ENCODE peak calls at places on chromosomes 7 and 10, in seven cellular contexts. One of them, this sample, is unnamed.

GRCh38 chr7:13778967-13779366 is 210.5 kb downstream of the ETV1 start:
- DNase-seq in testis: no peak
- DNase-seq in LoVo: no peak
- DNase-seq in Caki2: no peak
- DNase-seq in nucleus accumbens: no peak
- DNase-seq in stimulated activated naive B cell treated with anti-CD40 and anti-IgM and Interleukin-4, amounts not matched to agents 10 μg/mL and 1 μg/mL and 100 μg/mL, for 72 hours: no peak
- DNase-seq in T-helper 9 cell: no peak
- DNase-seq in this sample: no peak

GRCh38 chr10:99593312-99593711 is 26.9 kb downstream of the SLC25A28 start:
- DNase-seq in testis: no peak
- DNase-seq in LoVo: peak; percentile 92
- DNase-seq in Caki2: peak; percentile 43
- DNase-seq in nucleus accumbens: no peak
- DNase-seq in stimulated activated naive B cell treated with anti-CD40 and anti-IgM and Interleukin-4, amounts not matched to agents 10 μg/mL and 1 μg/mL and 100 μg/mL, for 72 hours: no peak
- DNase-seq in T-helper 9 cell: no peak
- DNase-seq in this sample: no peak

GRCh38 chr7:96901822-96902412 is 103.4 kb upstream of the DLX6 start:
- DNase-seq in testis: no peak
- DNase-seq in LoVo: no peak
- DNase-seq in Caki2: no peak
- DNase-seq in nucleus accumbens: no peak
- DNase-seq in stimulated activated naive B cell treated with anti-CD40 and anti-IgM and Interleukin-4, amounts not matched to agents 10 μg/mL and 1 μg/mL and 100 μg/mL, for 72 hours: no peak
- DNase-seq in T-helper 9 cell: no peak
- DNase-seq in this sample: no peak

GRCh38 chr7:2717293-2717904 is 29.4 kb downstream of the AMZ1 start:
- DNase-seq in testis: peak; percentile 65
- DNase-seq in LoVo: no peak
- DNase-seq in Caki2: no peak
- DNase-seq in nucleus accumbens: no peak
- DNase-seq in stimulated activated naive B cell treated with anti-CD40 and anti-IgM and Interleukin-4, amounts not matched to agents 10 μg/mL and 1 μg/mL and 100 μg/mL, for 72 hours: no peak
- DNase-seq in T-helper 9 cell: no peak
- DNase-seq in this sample: no peak

GRCh38 chr7:66344166-66344565 is 139.0 kb downstream of the TPST1 start:
- DNase-seq in testis: no peak
- DNase-seq in LoVo: no peak
- DNase-seq in Caki2: no peak
- DNase-seq in nucleus accumbens: no peak
- DNase-seq in stimulated activated naive B cell treated with anti-CD40 and anti-IgM and Interleukin-4, amounts not matched to agents 10 μg/mL and 1 μg/mL and 100 μg/mL, for 72 hours: no peak
- DNase-seq in T-helper 9 cell: no peak
- DNase-seq in this sample: no peak

GRCh38 chr7:32879460-32879859 is 12.1 kb downstream of the KBTBD2 start:
- DNase-seq in testis: no peak
- DNase-seq in LoVo: no peak
- DNase-seq in Caki2: peak; percentile 34
- DNase-seq in nucleus accumbens: no peak
- DNase-seq in stimulated activated naive B cell treated with anti-CD40 and anti-IgM and Interleukin-4, amounts not matched to agents 10 μg/mL and 1 μg/mL and 100 μg/mL, for 72 hours: no peak
- DNase-seq in T-helper 9 cell: no peak
- DNase-seq in this sample: no peak

GRCh38 chr7:157464971-157465481 is 128.2 kb downstream of the DNAJB6 start:
- DNase-seq in testis: no peak
- DNase-seq in LoVo: no peak
- DNase-seq in Caki2: no peak
- DNase-seq in nucleus accumbens: no peak
- DNase-seq in stimulated activated naive B cell treated with anti-CD40 and anti-IgM and Interleukin-4, amounts not matched to agents 10 μg/mL and 1 μg/mL and 100 μg/mL, for 72 hours: no peak
- DNase-seq in T-helper 9 cell: no peak
- DNase-seq in this sample: no peak

GRCh38 chr7:25930492-25931048 is 221.4 kb upstream of the NFE2L3 start:
- DNase-seq in testis: no peak
- DNase-seq in LoVo: no peak
- DNase-seq in Caki2: no peak
- DNase-seq in nucleus accumbens: no peak
- DNase-seq in stimulated activated naive B cell treated with anti-CD40 and anti-IgM and Interleukin-4, amounts not matched to agents 10 μg/mL and 1 μg/mL and 100 μg/mL, for 72 hours: no peak
- DNase-seq in T-helper 9 cell: no peak
- DNase-seq in this sample: no peak

GRCh38 chr10:73556855-73557254 is 34.3 kb downstream of the USP54 start:
- DNase-seq in testis: no peak
- DNase-seq in LoVo: no peak
- DNase-seq in Caki2: no peak
- DNase-seq in nucleus accumbens: no peak
- DNase-seq in stimulated activated naive B cell treated with anti-CD40 and anti-IgM and Interleukin-4, amounts not matched to agents 10 μg/mL and 1 μg/mL and 100 μg/mL, for 72 hours: no peak
- DNase-seq in T-helper 9 cell: no peak
- DNase-seq in this sample: no peak

GRCh38 chr7:20545016-20545415 is 70.5 kb upstream of the ABCB5 start:
- DNase-seq in testis: no peak
- DNase-seq in LoVo: no peak
- DNase-seq in Caki2: no peak
- DNase-seq in nucleus accumbens: no peak
- DNase-seq in stimulated activated naive B cell treated with anti-CD40 and anti-IgM and Interleukin-4, amounts not matched to agents 10 μg/mL and 1 μg/mL and 100 μg/mL, for 72 hours: no peak
- DNase-seq in T-helper 9 cell: no peak
- DNase-seq in this sample: no peak

GRCh38 chr10:23368816-23369640 is 24.4 kb upstream of the C10orf67 start:
- DNase-seq in testis: no peak
- DNase-seq in LoVo: no peak
- DNase-seq in Caki2: no peak
- DNase-seq in nucleus accumbens: no peak
- DNase-seq in stimulated activated naive B cell treated with anti-CD40 and anti-IgM and Interleukin-4, amounts not matched to agents 10 μg/mL and 1 μg/mL and 100 μg/mL, for 72 hours: no peak
- DNase-seq in T-helper 9 cell: no peak
- DNase-seq in this sample: peak; percentile 16

GRCh38 chr7:131094685-131095084 is 233.0 kb upstream of the MKLN1 start:
- DNase-seq in testis: no peak
- DNase-seq in LoVo: no peak
- DNase-seq in Caki2: no peak
- DNase-seq in nucleus accumbens: no peak
- DNase-seq in stimulated activated naive B cell treated with anti-CD40 and anti-IgM and Interleukin-4, amounts not matched to agents 10 μg/mL and 1 μg/mL and 100 μg/mL, for 72 hours: no peak
- DNase-seq in T-helper 9 cell: no peak
- DNase-seq in this sample: no peak

GRCh38 chr7:112362053-112362650 is 88.1 kb upstream of the IFRD1 start:
- DNase-seq in testis: no peak
- DNase-seq in LoVo: no peak
- DNase-seq in Caki2: no peak
- DNase-seq in nucleus accumbens: no peak
- DNase-seq in stimulated activated naive B cell treated with anti-CD40 and anti-IgM and Interleukin-4, amounts not matched to agents 10 μg/mL and 1 μg/mL and 100 μg/mL, for 72 hours: no peak
- DNase-seq in T-helper 9 cell: no peak
- DNase-seq in this sample: no peak

GRCh38 chr7:30795161-30795943 is 24.1 kb downstream of the MINDY4 start:
- DNase-seq in testis: no peak
- DNase-seq in LoVo: peak; percentile 65
- DNase-seq in Caki2: peak; percentile 34
- DNase-seq in nucleus accumbens: no peak
- DNase-seq in stimulated activated naive B cell treated with anti-CD40 and anti-IgM and Interleukin-4, amounts not matched to agents 10 μg/mL and 1 μg/mL and 100 μg/mL, for 72 hours: no peak
- DNase-seq in T-helper 9 cell: no peak
- DNase-seq in this sample: no peak

GRCh38 chr10:1291178-1292090 is 235.2 kb downstream of the WDR37 start:
- DNase-seq in testis: peak; percentile 4
- DNase-seq in LoVo: no peak
- DNase-seq in Caki2: no peak
- DNase-seq in nucleus accumbens: no peak
- DNase-seq in stimulated activated naive B cell treated with anti-CD40 and anti-IgM and Interleukin-4, amounts not matched to agents 10 μg/mL and 1 μg/mL and 100 μg/mL, for 72 hours: no peak
- DNase-seq in T-helper 9 cell: no peak
- DNase-seq in this sample: no peak

GRCh38 chr10:29688230-29688634 is 53.5 kb upstream of the SVIL start:
- DNase-seq in testis: no peak
- DNase-seq in LoVo: no peak
- DNase-seq in Caki2: peak; percentile 92
- DNase-seq in nucleus accumbens: no peak
- DNase-seq in stimulated activated naive B cell treated with anti-CD40 and anti-IgM and Interleukin-4, amounts not matched to agents 10 μg/mL and 1 μg/mL and 100 μg/mL, for 72 hours: no peak
- DNase-seq in T-helper 9 cell: no peak
- DNase-seq in this sample: no peak

GRCh38 chr10:132463333-132464255 is 66.6 kb downstream of the PWWP2B start:
- DNase-seq in testis: no peak
- DNase-seq in LoVo: no peak
- DNase-seq in Caki2: no peak
- DNase-seq in nucleus accumbens: no peak
- DNase-seq in stimulated activated naive B cell treated with anti-CD40 and anti-IgM and Interleukin-4, amounts not matched to agents 10 μg/mL and 1 μg/mL and 100 μg/mL, for 72 hours: no peak
- DNase-seq in T-helper 9 cell: no peak
- DNase-seq in this sample: no peak

GRCh38 chr7:34756025-34756437 is 98.0 kb downstream of the NPSR1 start:
- DNase-seq in testis: no peak
- DNase-seq in LoVo: no peak
- DNase-seq in Caki2: no peak
- DNase-seq in nucleus accumbens: no peak
- DNase-seq in stimulated activated naive B cell treated with anti-CD40 and anti-IgM and Interleukin-4, amounts not matched to agents 10 μg/mL and 1 μg/mL and 100 μg/mL, for 72 hours: no peak
- DNase-seq in T-helper 9 cell: no peak
- DNase-seq in this sample: no peak

GRCh38 chr10:100970076-100970913 is 991 bp downstream of the SEMA4G start:
- DNase-seq in testis: peak; percentile 8
- DNase-seq in LoVo: peak; percentile 27
- DNase-seq in Caki2: no peak
- DNase-seq in nucleus accumbens: no peak
- DNase-seq in stimulated activated naive B cell treated with anti-CD40 and anti-IgM and Interleukin-4, amounts not matched to agents 10 μg/mL and 1 μg/mL and 100 μg/mL, for 72 hours: no peak
- DNase-seq in T-helper 9 cell: peak; percentile 25
- DNase-seq in this sample: no peak

GRCh38 chr10:112229096-112229495 is 45.5 kb upstream of the GPAM start:
- DNase-seq in testis: no peak
- DNase-seq in LoVo: no peak
- DNase-seq in Caki2: no peak
- DNase-seq in nucleus accumbens: no peak
- DNase-seq in stimulated activated naive B cell treated with anti-CD40 and anti-IgM and Interleukin-4, amounts not matched to agents 10 μg/mL and 1 μg/mL and 100 μg/mL, for 72 hours: no peak
- DNase-seq in T-helper 9 cell: no peak
- DNase-seq in this sample: no peak

GRCh38 chr10:5654218-5654755 is 12.1 kb downstream of the ASB13 start:
- DNase-seq in testis: no peak
- DNase-seq in LoVo: no peak
- DNase-seq in Caki2: no peak
- DNase-seq in nucleus accumbens: no peak
- DNase-seq in stimulated activated naive B cell treated with anti-CD40 and anti-IgM and Interleukin-4, amounts not matched to agents 10 μg/mL and 1 μg/mL and 100 μg/mL, for 72 hours: no peak
- DNase-seq in T-helper 9 cell: no peak
- DNase-seq in this sample: no peak

GRCh38 chr7:132500727-132501410 is 75.4 kb downstream of the PLXNA4 start:
- DNase-seq in testis: peak; percentile 92
- DNase-seq in LoVo: no peak
- DNase-seq in Caki2: no peak
- DNase-seq in nucleus accumbens: no peak
- DNase-seq in stimulated activated naive B cell treated with anti-CD40 and anti-IgM and Interleukin-4, amounts not matched to agents 10 μg/mL and 1 μg/mL and 100 μg/mL, for 72 hours: no peak
- DNase-seq in T-helper 9 cell: no peak
- DNase-seq in this sample: no peak

GRCh38 chr7:155868955-155869783 is 56.9 kb upstream of the SHH start:
- DNase-seq in testis: peak; percentile 13
- DNase-seq in LoVo: no peak
- DNase-seq in Caki2: no peak
- DNase-seq in nucleus accumbens: no peak
- DNase-seq in stimulated activated naive B cell treated with anti-CD40 and anti-IgM and Interleukin-4, amounts not matched to agents 10 μg/mL and 1 μg/mL and 100 μg/mL, for 72 hours: no peak
- DNase-seq in T-helper 9 cell: no peak
- DNase-seq in this sample: no peak